ENCODE peak calls at places on chromosome 21, in four cellular contexts. V is SK-N-SH, O is HepG2, T is K562. Z is an unnamed sample.

GRCh38 chr21:15722591-15723324 is 7.0 kb upstream of the USP25 start:
- DNase-seq in V (no peak), O (no peak), T (no peak), Z (no peak)

GRCh38 chr21:25506887-25507286 is 100.4 kb downstream of the MRPL39 start:
- DNase-seq in V (no peak), O (no peak), T (no peak), Z (no peak)

GRCh38 chr21:30340714-30341573 is 3.5 kb upstream of the KRTAP27-1 start:
- DNase-seq in V (peak), O (peak), T (peak), Z (peak)

GRCh38 chr21:43274022-43274945 is 105.5 kb downstream of the CRYAA start:
- DNase-seq in V (no peak), O (no peak), T (no peak), Z (no peak)

GRCh38 chr21:42063578-42064521 is 7.3 kb upstream of the UMODL1 start:
- DNase-seq in V (no peak), O (no peak), T (no peak), Z (no peak)

GRCh38 chr21:16072692-16073091 is 342.9 kb downstream of the USP25 start:
- DNase-seq in V (no peak), O (no peak), T (no peak), Z (no peak)

GRCh38 chr21:10641107-10641506 is 119.7 kb downstream of the TPTE start:
- DNase-seq in V (no peak), O (no peak), T (no peak), Z (no peak)

GRCh38 chr21:26811031-26811430 is 34.2 kb downstream of the ADAMTS1 start:
- DNase-seq in V (no peak), O (no peak), T (no peak), Z (no peak)

GRCh38 chr21:29194342-29194741 is 63.9 kb downstream of the MAP3K7CL start:
- DNase-seq in V (no peak), O (peak), T (no peak), Z (no peak)

GRCh38 chr21:26945916-26946315 is 21.0 kb downstream of the ADAMTS5 start:
- DNase-seq in V (no peak), O (no peak), T (no peak), Z (no peak)

GRCh38 chr21:42429856-42430255 is 26.2 kb downstream of the UBASH3A start:
- DNase-seq in V (no peak), O (no peak), T (no peak), Z (peak)

GRCh38 chr21:27371688-27372331 is 404.9 kb upstream of the ADAMTS5 start:
- DNase-seq in V (no peak), O (no peak), T (no peak), Z (no peak)

GRCh38 chr21:27571706-27572105 is 604.8 kb upstream of the ADAMTS5 start:
- DNase-seq in V (no peak), O (no peak), T (no peak), Z (no peak)

GRCh38 chr21:39867198-39867650 is at the start of gene PCP4:
- DNase-seq in V (peak), O (peak), T (peak), Z (peak)
- TF ChIP-seq FOXJ3 in V (no peak), O (no peak), T (no peak), Z (no peak)

DNA sequence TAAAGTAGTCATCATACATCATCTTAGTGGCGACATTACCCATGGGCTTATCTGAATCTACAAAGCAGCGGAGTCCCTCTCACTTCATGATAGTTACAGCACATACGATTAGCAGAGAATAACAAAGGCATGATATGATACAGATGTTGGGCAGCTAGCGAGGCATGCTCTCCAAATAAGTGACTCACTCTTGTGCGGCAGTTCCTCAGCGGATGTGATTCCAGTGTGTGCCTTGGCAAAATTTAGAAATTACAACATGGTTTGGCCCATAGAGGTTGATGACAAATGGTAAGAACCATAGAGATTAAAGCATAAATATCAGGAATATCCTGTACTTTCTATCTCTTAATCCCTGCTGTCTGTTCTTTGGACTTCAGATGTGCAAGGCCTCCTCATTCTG is 48.1 kb upstream of the PAXBP1 start:
- DNase-seq in V (no peak), O (no peak), T (no peak), Z (no peak)
- TF ChIP-seq MAX in V (no peak), O (no peak), T (no peak), Z (no peak)

GRCh38 chr21:45515241-45516061 is 26.8 kb downstream of the SLC19A1 start:
- DNase-seq in V (no peak), O (no peak), T (no peak), Z (no peak)
- TF ChIP-seq FOXJ3 in V (no peak), O (no peak), T (no peak), Z (no peak)

GRCh38 chr21:45471229-45472052 is 66.5 kb downstream of the COL18A1 start:
- DNase-seq in V (no peak), O (peak), T (no peak), Z (no peak)
- TF ChIP-seq MAX in V (no peak), O (no peak), T (no peak), Z (no peak)

DNA sequence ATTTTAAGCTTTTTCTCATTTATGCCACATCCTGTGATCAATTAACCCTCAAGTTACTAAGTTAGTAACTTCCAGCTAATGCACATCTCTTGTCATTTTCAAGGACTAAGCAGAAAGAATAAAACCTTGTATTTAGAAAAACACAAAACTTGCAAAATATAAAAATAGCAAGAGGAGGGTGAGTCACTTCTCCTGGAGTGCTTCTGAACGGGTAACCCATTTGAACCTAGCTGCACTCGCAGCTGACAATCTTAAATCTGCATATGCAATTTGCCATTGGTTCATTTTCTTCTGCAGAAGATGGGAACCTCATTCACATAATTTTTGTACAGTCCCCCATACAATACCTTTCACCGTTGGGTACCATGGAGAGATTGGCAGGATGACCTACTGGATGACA is 500.4 kb downstream of the SETD4 start:
- DNase-seq in V (no peak), O (no peak), T (no peak), Z (no peak)
- TF ChIP-seq FOXJ3 in V (no peak), O (no peak), T (no peak), Z (no peak)

DNA sequence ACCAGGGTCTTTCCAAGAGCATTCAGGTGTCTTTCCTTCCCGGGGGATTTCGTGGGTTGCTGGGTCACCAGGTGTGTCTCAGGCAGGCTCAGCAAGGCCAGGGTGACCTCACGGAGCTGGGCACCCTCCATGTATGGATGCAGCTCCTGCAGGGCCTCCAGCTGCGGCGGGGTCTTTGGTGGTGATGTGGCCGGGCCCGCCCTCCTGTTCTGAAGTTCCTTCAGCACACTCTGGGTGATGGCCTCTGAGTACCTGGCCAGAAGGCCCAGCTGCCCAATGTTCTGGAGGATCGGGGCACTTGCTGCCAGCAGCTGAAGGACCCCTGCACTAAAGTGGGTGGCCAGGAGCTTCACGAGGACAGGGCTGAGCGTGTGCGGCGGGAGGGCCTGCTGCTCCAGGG is 45.5 kb downstream of the URB1 start:
- DNase-seq in V (no peak), O (no peak), T (no peak), Z (no peak)
- TF ChIP-seq MAX in V (no peak), O (no peak), T (no peak), Z (no peak)

GRCh38 chr21:34227386-34227852 is 136.4 kb upstream of the KCNE2 start:
- DNase-seq in V (no peak), O (no peak), T (no peak), Z (no peak)
- TF ChIP-seq FOXJ3 in V (no peak), O (no peak), T (no peak), Z (no peak)

GRCh38 chr21:39087976-39088370 is 95.3 kb downstream of the PSMG1 start:
- DNase-seq in V (no peak), O (no peak), T (no peak), Z (no peak)

GRCh38 chr21:39087238-39087975 is 95.8 kb downstream of the PSMG1 start:
- DNase-seq in V (no peak), O (no peak), T (no peak), Z (no peak)

GRCh38 chr21:39085843-39086415 is 97.3 kb downstream of the PSMG1 start:
- DNase-seq in V (no peak), O (no peak), T (no peak), Z (no peak)

GRCh38 chr21:39084979-39085729 is 98.1 kb downstream of the PSMG1 start:
- DNase-seq in V (no peak), O (peak), T (no peak), Z (no peak)

GRCh38 chr21:39086547-39086946 is 96.7 kb downstream of the PSMG1 start:
- DNase-seq in V (no peak), O (no peak), T (no peak), Z (no peak)
- TF ChIP-seq MAX in V (no peak), O (no peak), T (no peak), Z (no peak)

DNA sequence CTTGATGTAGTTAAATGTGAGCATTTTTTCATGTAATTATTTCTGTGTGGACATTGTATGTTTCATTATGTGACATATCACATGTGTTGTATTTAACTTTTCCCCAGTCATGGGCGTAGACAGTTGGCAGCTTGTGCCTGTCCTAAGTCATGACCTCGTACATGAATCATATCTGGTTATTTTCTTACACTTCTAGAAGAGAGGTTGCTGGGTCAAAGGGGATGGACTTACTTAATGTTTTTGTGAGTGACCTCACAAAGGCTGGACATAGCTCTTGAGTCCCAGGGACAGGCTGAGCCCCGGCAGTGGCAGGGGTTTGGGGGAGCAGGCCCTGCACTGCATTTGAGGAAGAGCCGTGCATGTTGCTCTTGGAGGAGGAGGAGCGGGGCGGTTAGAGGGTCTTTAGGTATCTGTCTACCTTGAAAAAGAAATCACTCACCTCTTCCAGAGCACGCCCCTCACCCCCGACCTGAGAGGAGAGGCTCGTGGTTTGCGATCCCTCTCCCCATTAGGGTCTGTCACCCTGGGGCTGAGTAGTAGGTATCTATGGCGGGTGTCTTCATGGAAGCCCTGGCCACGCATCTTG is 16.4 kb downstream of the IFNGR2 start:
- DNase-seq in V (no peak), O (no peak), T (no peak), Z (no peak)
- TF ChIP-seq FOXJ3 in V (no peak), O (no peak), T (no peak), Z (no peak)

Z was measured in WTC11.